ENCODE peak calls at places on chromosomes 16 and 17, in ten cellular contexts. M is IMR-90, Z is astrocyte of the spinal cord, K is heart left ventricle, A is lung, E is HCT116, R is gastrocnemius medialis, V is Panc1, C is K562, B is AG09309. Y is an unnamed sample.

GRCh38 chr17:81932333-81932983 is 4.6 kb downstream of the PYCR1 start:
- DNase-seq in M (no peak), Z (no peak), K (no peak), A (no peak), E (no peak), R (no peak), V (no peak), C (no peak), B (no peak), Y (no peak)

GRCh38 chr17:66548659-66549311 is 246.4 kb downstream of the PRKCA start:
- DNase-seq in M (no peak), Z (no peak), K (no peak), A (no peak), E (no peak), R (no peak), V (no peak), C (no peak), B (no peak), Y (peak; percentile 59)

GRCh38 chr17:59496178-59496577 is 69.2 kb upstream of the DHX40 start:
- DNase-seq in M (no peak), Z (no peak), K (no peak), A (no peak), E (no peak), R (peak; percentile 13), V (no peak), C (no peak), B (no peak), Y (no peak)

GRCh38 chr16:22008215-22009142 is 568 bp downstream of the MOSMO start:
- DNase-seq in M (no peak), Z (no peak), K (peak; percentile 44), A (no peak), E (no peak), R (no peak), V (no peak), C (no peak), B (no peak), Y (no peak)

GRCh38 chr17:80529104-80529903 is 15.3 kb upstream of the RPTOR start:
- DNase-seq in M (no peak), Z (no peak), K (no peak), A (no peak), E (no peak), R (peak; percentile 63), V (no peak), C (peak; percentile 36), B (no peak), Y (no peak)

GRCh38 chr16:3171855-3172593 is 16.0 kb upstream of the OR1F1 start:
- DNase-seq in M (peak; percentile 76), Z (no peak), K (no peak), A (no peak), E (no peak), R (no peak), V (peak; percentile 93), C (peak; percentile 73), B (no peak), Y (peak; percentile 48)

GRCh38 chr16:4683255-4684029 is 9.9 kb upstream of the NUDT16L1 start:
- DNase-seq in M (no peak), Z (no peak), K (no peak), A (no peak), E (no peak), R (no peak), V (no peak), C (no peak), B (no peak), Y (no peak)

GRCh38 chr16:3780570-3780969 is 63.2 kb upstream of the TRAP1 start:
- DNase-seq in M (peak; percentile 19), Z (peak; percentile 8), K (no peak), A (no peak), E (no peak), R (no peak), V (no peak), C (no peak), B (no peak), Y (peak; percentile 24)

GRCh38 chr17:18139498-18139897 is 30.9 kb downstream of the MYO15A start:
- DNase-seq in M (no peak), Z (no peak), K (no peak), A (no peak), E (no peak), R (peak; percentile 37), V (no peak), C (no peak), B (no peak), Y (no peak)

GRCh38 chr17:18141210-18141803 is 32.8 kb downstream of the MYO15A start:
- DNase-seq in M (peak; percentile 55), Z (peak; percentile 58), K (no peak), A (no peak), E (no peak), R (no peak), V (peak; percentile 41), C (no peak), B (peak; percentile 16), Y (peak; percentile 72)

GRCh38 chr17:18140648-18141047 is 32.1 kb downstream of the MYO15A start:
- DNase-seq in M (no peak), Z (no peak), K (no peak), A (no peak), E (no peak), R (no peak), V (no peak), C (no peak), B (no peak), Y (no peak)

GRCh38 chr17:18139092-18139491 is 30.5 kb downstream of the MYO15A start:
- DNase-seq in M (no peak), Z (no peak), K (no peak), A (no peak), E (no peak), R (no peak), V (no peak), C (no peak), B (no peak), Y (no peak)

DNA sequence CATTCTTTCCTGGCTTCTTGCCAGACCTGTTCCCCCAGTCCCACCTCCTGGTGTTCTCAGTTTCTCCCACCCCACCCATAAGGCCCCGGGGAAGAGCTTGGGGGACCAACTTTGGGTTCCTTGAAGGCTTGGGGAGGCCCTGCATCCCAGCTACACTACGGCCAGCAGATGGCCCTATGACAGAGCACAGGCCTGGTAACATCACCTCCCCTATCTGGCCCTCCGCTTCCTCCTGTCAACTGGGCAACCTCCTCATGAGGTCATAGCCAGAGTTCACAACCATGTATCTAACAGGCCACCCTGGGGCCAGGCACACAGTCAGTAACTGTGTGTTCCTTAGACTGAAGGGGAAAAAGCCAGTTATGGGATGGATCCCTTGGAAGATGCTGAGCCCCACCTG is 31.4 kb downstream of the MYO15A start:
- DNase-seq in M (peak; percentile 18), Z (no peak), K (no peak), A (no peak), E (no peak), R (no peak), V (no peak), C (peak; percentile 51), B (no peak), Y (peak; percentile 28)
- TF ChIP-seq CTCF in M (peak; percentile 30), Z (peak; percentile 36), K (no peak), A (no peak), E (peak; percentile 47), R (no peak), V (no peak), C (peak; percentile 43), B (peak; percentile 37), Y (peak; percentile 59)

DNA sequence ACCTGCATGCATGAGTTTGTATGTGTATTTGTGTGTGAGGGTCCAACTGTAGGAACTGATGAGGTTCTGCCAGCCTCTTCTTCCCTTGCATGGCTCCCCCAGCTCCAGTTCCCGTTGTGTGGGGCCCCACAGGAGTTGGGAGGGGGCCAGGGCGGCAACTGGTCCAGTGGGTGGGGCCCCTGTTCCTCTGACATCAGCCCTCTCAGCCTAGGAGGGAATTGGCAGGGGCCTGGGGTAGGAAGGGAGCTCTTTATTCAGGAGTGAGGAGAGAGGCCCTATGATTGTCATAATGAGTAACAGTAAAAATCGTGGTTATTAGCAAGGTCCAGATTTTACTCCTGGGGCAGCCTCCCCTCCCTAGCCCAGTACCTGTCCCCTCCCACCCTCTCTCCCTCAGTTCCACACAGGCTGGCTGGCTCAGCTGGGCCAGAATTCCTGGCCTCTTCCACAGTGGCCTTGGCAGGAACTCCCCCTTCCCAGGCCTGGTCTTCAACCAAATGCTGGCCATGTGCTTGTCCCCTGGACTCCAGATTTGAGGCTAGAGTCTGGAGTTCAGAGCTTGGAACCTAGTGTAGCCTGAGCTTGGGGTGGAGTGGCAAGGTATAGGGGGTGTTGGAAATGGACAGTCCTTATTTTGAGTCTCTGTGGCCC is 18.9 kb downstream of the RARA start:
- DNase-seq in M (no peak), Z (no peak), K (peak; percentile 77), A (no peak), E (no peak), R (no peak), V (no peak), C (no peak), B (no peak), Y (no peak)
- H3K4me3 ChIP-seq in M (no peak overlapping the region), Z (no peak overlapping the region), K (no peak overlapping the region), A (no peak overlapping the region), E (no peak overlapping the region), R (no peak overlapping the region), V (no peak overlapping the region), C (no peak overlapping the region), B (no peak overlapping the region), Y (no peak overlapping the region)

DNA sequence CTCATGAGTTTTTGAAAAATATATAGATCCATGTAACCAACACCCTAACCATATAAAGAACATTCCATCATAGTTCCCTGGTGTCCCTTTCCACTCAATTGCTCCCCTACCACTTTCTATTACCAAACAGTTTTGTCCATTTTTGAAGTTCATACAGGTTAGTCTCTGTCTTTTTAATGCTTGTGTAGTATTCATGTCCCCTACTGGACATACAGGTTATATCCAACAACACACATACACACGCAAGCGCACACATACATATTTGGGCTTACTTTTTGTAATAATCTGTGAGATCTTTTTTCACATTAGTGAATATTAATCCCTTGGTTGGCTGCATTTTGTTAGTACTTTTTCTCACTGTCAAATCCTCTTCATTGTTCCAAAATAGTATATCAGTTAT is 6.4 kb downstream of the CRYBA1 start:
- DNase-seq in M (no peak), Z (no peak), K (no peak), A (no peak), E (no peak), R (no peak), V (no peak), C (no peak), B (no peak), Y (no peak)
- TF ChIP-seq CTCF in M (no peak), Z (no peak), K (no peak), A (no peak), E (peak; percentile 17), R (no peak), V (no peak), C (no peak), B (no peak), Y (no peak)

GRCh38 chr17:38996660-38997337 is 29.6 kb upstream of the FBXO47 start:
- DNase-seq in M (no peak), Z (no peak), K (no peak), A (no peak), E (no peak), R (no peak), V (no peak), C (no peak), B (no peak), Y (no peak)

GRCh38 chr17:39000021-39000601 is 32.9 kb upstream of the FBXO47 start:
- DNase-seq in M (peak; percentile 27), Z (no peak), K (no peak), A (no peak), E (no peak), R (no peak), V (no peak), C (no peak), B (no peak), Y (no peak)

GRCh38 chr17:39002991-39003715 is 36.0 kb upstream of the FBXO47 start:
- DNase-seq in M (no peak), Z (peak; percentile 9), K (peak; percentile 85), A (peak; percentile 61), E (no peak), R (peak; percentile 73), V (no peak), C (peak; percentile 65), B (peak; percentile 46), Y (peak; percentile 56)

GRCh38 chr17:39001703-39002637 is 34.8 kb upstream of the FBXO47 start:
- DNase-seq in M (peak; percentile 13), Z (peak; percentile 35), K (peak; percentile 93), A (peak; percentile 68), E (no peak), R (peak; percentile 63), V (no peak), C (peak; percentile 29), B (peak; percentile 52), Y (peak; percentile 50)
- H3K4me3 ChIP-seq in M (no peak overlapping the region), Z (no peak overlapping the region), K (peak overlapping the region; percentile 22), A (no peak overlapping the region), E (no peak overlapping the region), R (peak overlapping the region; percentile 29), V (no peak overlapping the region), C (no peak overlapping the region), B (no peak overlapping the region), Y (no peak overlapping the region)